ENCODE peak calls at places on chromosomes 1 and 21, in four cellular contexts. E is HL-60, S is GM12878, N is K562. Y is an unnamed sample.

GRCh38 chr1:103326595-103326994 is 198.9 kb upstream of the RNPC3 start:
- DNase-seq in E (no peak), S (no peak), N (no peak), Y (no peak)

GRCh38 chr1:99557556-99558256 is 88.2 kb upstream of the PALMD start:
- DNase-seq in E (no peak), S (no peak), N (no peak), Y (no peak)

GRCh38 chr21:46079357-46080170 is 18.3 kb upstream of the COL6A2 start:
- DNase-seq in E (no peak), S (no peak), N (no peak), Y (peak)

GRCh38 chr1:236009857-236010256 is 55.0 kb downstream of the NID1 start:
- DNase-seq in E (no peak), S (no peak), N (no peak), Y (no peak)

GRCh38 chr1:27428316-27429028 is 36.0 kb downstream of the GPR3 start:
- DNase-seq in E (peak), S (no peak), N (peak), Y (no peak)

GRCh38 chr1:52552236-52552504 is 722 bp downstream of the TUT4 start:
- DNase-seq in E (peak), S (no peak), N (peak), Y (peak)

GRCh38 chr1:237205400-237206064 is 163.5 kb downstream of the RYR2 start:
- DNase-seq in E (no peak), S (no peak), N (no peak), Y (no peak)

GRCh38 chr1:30518696-30519095 is 204.7 kb downstream of the MATN1 start:
- DNase-seq in E (no peak), S (no peak), N (no peak), Y (no peak)

GRCh38 chr1:180170569-180170968 is 15.9 kb downstream of the QSOX1 start:
- DNase-seq in E (no peak), S (no peak), N (no peak), Y (no peak)

GRCh38 chr1:182259229-182259872 is 132.2 kb downstream of the GLUL start:
- DNase-seq in E (peak), S (peak), N (peak), Y (no peak)

GRCh38 chr1:112712191-112712590 is 2.9 kb downstream of the PPM1J start:
- DNase-seq in E (no peak), S (no peak), N (no peak), Y (no peak)

GRCh38 chr1:178168535-178168934 is 74.6 kb downstream of the RASAL2 start:
- DNase-seq in E (no peak), S (no peak), N (no peak), Y (no peak)

GRCh38 chr1:209456878-209457277 is 126.6 kb upstream of the CAMK1G start:
- DNase-seq in E (no peak), S (no peak), N (no peak), Y (no peak)

GRCh38 chr1:38361566-38361965 is 315.0 kb upstream of the POU3F1 start:
- DNase-seq in E (no peak), S (no peak), N (no peak), Y (no peak)

GRCh38 chr1:230792691-230793462 is 45.7 kb downstream of the CAPN9 start:
- DNase-seq in E (no peak), S (no peak), N (no peak), Y (no peak)
- TF ChIP-seq SPI1 in E (no peak), S (no peak), N (no peak), Y (no peak)

DNA sequence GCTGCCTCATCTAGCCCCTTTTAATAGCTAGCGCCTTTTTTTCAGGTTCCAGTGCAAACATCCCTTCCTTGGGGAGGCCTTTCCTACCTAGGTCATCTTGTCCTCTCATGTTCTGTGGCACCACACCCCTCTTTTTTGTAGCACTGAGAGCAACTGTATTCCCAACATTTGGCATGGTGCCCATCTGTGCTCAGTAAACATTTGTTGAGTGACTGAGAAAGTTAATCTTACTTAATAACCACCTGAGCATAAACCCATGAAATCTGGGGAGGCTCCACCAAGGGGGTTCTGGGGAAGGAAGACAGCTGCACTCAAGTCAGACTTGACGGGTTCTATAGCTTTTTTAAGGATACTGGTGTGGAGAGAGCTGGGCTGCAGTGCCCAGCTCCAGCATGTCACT is 90.0 kb downstream of the NOS1AP start:
- DNase-seq in E (no peak), S (no peak), N (no peak), Y (no peak)
- TF ChIP-seq SPI1 in E (no peak), S (no peak), N (no peak), Y (no peak)

GRCh38 chr1:33310702-33311101 is 10.2 kb downstream of the A3GALT2 start:
- DNase-seq in E (no peak), S (no peak), N (no peak), Y (no peak)
- TF ChIP-seq SPI1 in E (no peak), S (no peak), N (no peak), Y (no peak)

GRCh38 chr1:46615088-46615487 is 1.5 kb downstream of the MOB3C start:
- DNase-seq in E (no peak), S (no peak), N (no peak), Y (no peak)

GRCh38 chr1:46613661-46614603 is 2.7 kb downstream of the MOB3C start:
- DNase-seq in E (peak), S (peak), N (no peak), Y (peak)

GRCh38 chr1:46611691-46612221 is 4.9 kb downstream of the MOB3C start:
- DNase-seq in E (no peak), S (no peak), N (no peak), Y (no peak)

GRCh38 chr1:46614604-46614984 is 2.0 kb downstream of the MOB3C start:
- DNase-seq in E (no peak), S (no peak), N (no peak), Y (no peak)

DNA sequence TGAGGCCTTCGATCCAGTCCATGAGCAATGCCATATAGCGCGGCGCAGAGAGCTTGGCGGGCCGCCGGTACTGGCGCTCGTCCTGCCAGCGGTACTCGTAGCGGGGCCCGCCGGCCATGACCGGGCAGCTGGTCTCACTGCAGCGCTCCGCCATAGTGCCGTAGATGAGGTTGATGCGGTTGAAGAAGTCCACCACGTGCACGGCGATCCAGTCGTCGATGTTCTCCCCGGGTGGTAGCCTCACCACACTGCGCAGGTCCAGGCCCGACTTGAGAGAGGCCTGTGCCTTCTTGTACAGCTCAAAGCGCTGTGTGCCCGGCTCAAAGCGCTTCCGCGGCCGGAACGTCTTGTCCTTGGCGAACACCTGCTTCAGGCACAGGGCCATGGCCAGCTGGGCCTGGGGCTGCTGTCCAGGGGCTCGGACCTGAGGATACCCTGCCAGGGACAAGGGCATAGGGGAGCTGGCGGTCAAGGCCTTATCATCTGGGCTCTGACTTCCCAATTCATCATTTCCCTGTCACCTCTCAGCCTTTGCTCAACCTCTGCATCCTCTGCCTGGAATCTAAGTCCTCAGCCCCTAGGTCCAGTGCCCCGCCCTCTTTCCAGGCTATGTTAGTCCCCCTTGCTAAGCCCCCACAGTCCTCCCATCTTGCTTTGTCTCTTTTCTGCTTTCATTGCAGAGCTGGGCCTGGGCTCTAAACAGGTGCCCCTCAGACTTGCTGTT is 3.5 kb downstream of the MOB3C start:
- DNase-seq in E (no peak), S (no peak), N (no peak), Y (no peak)
- TF ChIP-seq SPI1 in E (no peak), S (no peak), N (no peak), Y (no peak)

GRCh38 chr1:20643080-20643479 is 9.8 kb downstream of the PINK1 start:
- DNase-seq in E (no peak), S (no peak), N (no peak), Y (no peak)

GRCh38 chr1:20636785-20637347 is 3.6 kb downstream of the PINK1 start:
- DNase-seq in E (no peak), S (no peak), N (no peak), Y (no peak)

GRCh38 chr1:20644416-20644815 is 11.2 kb downstream of the PINK1 start:
- DNase-seq in E (no peak), S (no peak), N (no peak), Y (no peak)

GRCh38 chr1:20641986-20642385 is 8.7 kb downstream of the PINK1 start:
- DNase-seq in E (no peak), S (no peak), N (no peak), Y (no peak)

DNA sequence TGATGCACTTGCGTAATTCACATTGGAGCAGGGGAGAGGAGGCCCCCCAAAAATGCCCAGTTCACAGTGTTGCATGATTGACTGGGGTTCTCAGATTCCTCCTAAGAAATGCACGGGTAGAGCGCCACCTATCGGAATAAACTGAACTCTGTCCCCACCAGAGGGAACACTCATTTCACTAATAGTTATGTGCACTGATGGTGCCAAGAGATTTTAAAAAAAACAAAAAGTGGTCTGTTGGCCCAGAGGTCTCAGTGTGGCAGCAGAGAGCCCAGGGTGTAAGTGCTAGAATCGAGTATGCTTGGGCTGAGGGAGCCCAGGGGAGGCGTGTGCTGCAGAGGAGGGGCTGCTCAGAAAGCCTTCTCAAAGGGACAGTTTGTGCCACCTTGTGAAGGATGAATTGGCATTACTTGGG is 6.9 kb downstream of the PINK1 start:
- DNase-seq in E (no peak), S (peak), N (peak), Y (peak)
- TF ChIP-seq SPI1 in E (no peak), S (no peak), N (no peak), Y (no peak)

DNA sequence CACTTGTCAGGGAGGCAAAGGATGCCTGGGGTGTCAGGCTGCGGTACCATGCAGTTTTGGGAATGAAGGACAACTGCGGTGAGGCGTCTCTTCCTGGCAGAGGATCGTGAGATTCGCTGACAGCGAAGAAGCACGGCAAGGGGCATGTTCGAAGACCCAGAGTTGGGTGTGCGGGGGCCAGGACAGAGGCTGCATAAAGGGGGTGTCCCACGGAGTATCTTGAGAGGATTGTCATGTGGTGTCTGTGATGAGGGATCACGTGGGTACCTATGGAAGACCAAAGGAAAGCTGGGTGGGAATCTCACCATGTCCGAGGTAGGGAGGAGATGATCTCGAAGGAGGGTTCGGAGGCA is 372 bp downstream of the SLC25A44 start:
- DNase-seq in E (no peak), S (no peak), N (peak), Y (no peak)
- TF ChIP-seq SPI1 in E (no peak), S (no peak), N (no peak), Y (no peak)

GRCh38 chr1:59674605-59675004 is 140.1 kb upstream of the HOOK1 start:
- DNase-seq in E (peak), S (no peak), N (no peak), Y (no peak)
- TF ChIP-seq SPI1 in E (peak), S (no peak), N (no peak), Y (no peak)

DNA sequence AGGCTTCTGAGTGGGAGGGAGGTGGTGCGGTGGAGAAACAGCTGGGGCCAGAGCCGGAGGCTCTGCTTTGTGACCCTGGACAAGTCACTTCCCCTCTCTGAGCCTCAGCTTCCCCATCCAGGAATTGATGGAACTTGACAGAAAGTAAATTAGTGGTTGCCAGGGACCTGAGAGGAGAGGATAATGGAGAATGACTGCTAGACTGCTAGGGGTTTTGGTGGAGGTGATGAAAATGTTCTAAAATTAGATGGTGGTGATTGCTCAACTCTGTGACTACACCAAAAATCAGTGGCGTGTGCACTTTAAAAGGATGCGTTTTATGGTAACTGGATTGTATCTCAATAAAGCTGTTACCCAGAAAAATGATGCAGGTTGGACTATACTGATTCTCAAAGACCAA is 100.9 kb downstream of the ARHGEF10L start:
- DNase-seq in E (peak), S (no peak), N (no peak), Y (no peak)
- TF ChIP-seq SPI1 in E (no peak), S (no peak), N (no peak), Y (no peak)

DNA sequence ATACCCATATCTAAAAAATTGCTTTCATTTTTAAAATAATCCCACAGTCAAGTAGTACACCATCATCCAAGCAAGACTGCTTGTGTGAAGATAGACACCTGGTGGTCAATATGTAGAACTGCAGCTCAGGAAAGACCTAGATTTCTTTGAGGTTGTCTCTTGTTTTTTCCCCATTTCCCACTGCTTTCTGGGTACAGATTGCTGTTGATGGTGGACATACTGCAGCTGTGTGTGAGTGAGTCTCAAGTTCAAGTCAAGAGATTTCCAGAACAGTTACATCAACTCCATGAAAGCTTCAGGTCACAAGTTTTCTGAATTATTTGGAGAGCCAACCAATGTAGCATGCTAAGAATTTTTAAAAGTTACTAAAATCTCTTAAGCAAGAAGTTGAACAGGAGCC is 306.4 kb downstream of the DUSP10 start:
- DNase-seq in E (peak), S (no peak), N (peak), Y (peak)
- TF ChIP-seq SPI1 in E (no peak), S (no peak), N (no peak), Y (no peak)

Y was measured in GM12891.